ENCODE peak calls at places on chromosomes 4 and X, in seven cellular contexts. One of them, this sample, is unnamed.

GRCh38 chr4:52157641-52158316 is 106.7 kb downstream of the SPATA18 start:
- DNase-seq in stomach: no peak
- DNase-seq in ovary: no peak
- DNase-seq in suprapubic skin: no peak
- DNase-seq in HepG2: no peak
- DNase-seq in tibial nerve: peak
- DNase-seq in sigmoid colon: no peak
- DNase-seq in this sample: no peak

GRCh38 chr4:8160572-8160971 is 2.0 kb upstream of the ABLIM2 start:
- DNase-seq in stomach: no peak
- DNase-seq in ovary: no peak
- DNase-seq in suprapubic skin: no peak
- DNase-seq in HepG2: no peak
- DNase-seq in tibial nerve: no peak
- DNase-seq in sigmoid colon: no peak
- DNase-seq in this sample: no peak

GRCh38 chr4:86060341-86060740 is 299.5 kb downstream of the MAPK10 start:
- DNase-seq in stomach: no peak
- DNase-seq in ovary: no peak
- DNase-seq in suprapubic skin: no peak
- DNase-seq in HepG2: no peak
- DNase-seq in tibial nerve: no peak
- DNase-seq in sigmoid colon: no peak
- DNase-seq in this sample: no peak

GRCh38 chrX:30414144-30414543 is 105.0 kb upstream of the NR0B1 start:
- DNase-seq in stomach: no peak
- DNase-seq in ovary: no peak
- DNase-seq in suprapubic skin: no peak
- DNase-seq in HepG2: no peak
- DNase-seq in tibial nerve: no peak
- DNase-seq in sigmoid colon: no peak
- DNase-seq in this sample: no peak

GRCh38 chrX:45258741-45259402 is 58.2 kb upstream of the DIPK2B start:
- DNase-seq in stomach: no peak
- DNase-seq in ovary: no peak
- DNase-seq in suprapubic skin: no peak
- DNase-seq in HepG2: no peak
- DNase-seq in tibial nerve: no peak
- DNase-seq in sigmoid colon: no peak
- DNase-seq in this sample: no peak

GRCh38 chrX:140723251-140723650 is 13.7 kb downstream of the LINC00632 start:
- DNase-seq in stomach: no peak
- DNase-seq in ovary: no peak
- DNase-seq in suprapubic skin: no peak
- DNase-seq in HepG2: no peak
- DNase-seq in tibial nerve: no peak
- DNase-seq in sigmoid colon: no peak
- DNase-seq in this sample: no peak

GRCh38 chr4:183876268-183876934 is 28.7 kb upstream of the STOX2 start:
- DNase-seq in stomach: peak
- DNase-seq in ovary: peak
- DNase-seq in suprapubic skin: peak
- DNase-seq in HepG2: no peak
- DNase-seq in tibial nerve: no peak
- DNase-seq in sigmoid colon: peak
- DNase-seq in this sample: peak

GRCh38 chr4:184392748-184393334 is 81.5 kb downstream of the IRF2 start:
- DNase-seq in stomach: no peak
- DNase-seq in ovary: no peak
- DNase-seq in suprapubic skin: no peak
- DNase-seq in HepG2: no peak
- DNase-seq in tibial nerve: peak
- DNase-seq in sigmoid colon: no peak
- DNase-seq in this sample: no peak

GRCh38 chr4:8778301-8778700 is 93.3 kb downstream of the HMX1 start:
- DNase-seq in stomach: no peak
- DNase-seq in ovary: no peak
- DNase-seq in suprapubic skin: no peak
- DNase-seq in HepG2: no peak
- DNase-seq in tibial nerve: no peak
- DNase-seq in sigmoid colon: no peak
- DNase-seq in this sample: no peak

GRCh38 chrX:95063554-95063953 is 1389.5 kb downstream of the FAM133A start:
- DNase-seq in stomach: no peak
- DNase-seq in ovary: no peak
- DNase-seq in suprapubic skin: no peak
- DNase-seq in HepG2: no peak
- DNase-seq in tibial nerve: no peak
- DNase-seq in sigmoid colon: no peak
- DNase-seq in this sample: no peak

GRCh38 chr4:105709081-105709450 is 482 bp downstream of the GSTCD start:
- DNase-seq in stomach: no peak
- DNase-seq in ovary: no peak
- DNase-seq in suprapubic skin: peak
- DNase-seq in HepG2: peak
- DNase-seq in tibial nerve: peak
- DNase-seq in sigmoid colon: no peak
- DNase-seq in this sample: no peak

GRCh38 chrX:56783450-56783831 is 54.4 kb downstream of the NBDY start:
- DNase-seq in stomach: peak
- DNase-seq in ovary: peak
- DNase-seq in suprapubic skin: peak
- DNase-seq in HepG2: no peak
- DNase-seq in tibial nerve: no peak
- DNase-seq in sigmoid colon: peak
- DNase-seq in this sample: no peak

GRCh38 chr4:45679411-45679810 is 444.4 kb downstream of the GABRG1 start:
- DNase-seq in stomach: no peak
- DNase-seq in ovary: no peak
- DNase-seq in suprapubic skin: no peak
- DNase-seq in HepG2: no peak
- DNase-seq in tibial nerve: no peak
- DNase-seq in sigmoid colon: no peak
- DNase-seq in this sample: no peak

GRCh38 chrX:21153033-21153432 is 221.2 kb upstream of the CNKSR2 start:
- DNase-seq in stomach: no peak
- DNase-seq in ovary: no peak
- DNase-seq in suprapubic skin: no peak
- DNase-seq in HepG2: no peak
- DNase-seq in tibial nerve: no peak
- DNase-seq in sigmoid colon: no peak
- DNase-seq in this sample: no peak

GRCh38 chr4:73208376-73208775 is 50.2 kb downstream of the ANKRD17 start:
- DNase-seq in stomach: no peak
- DNase-seq in ovary: no peak
- DNase-seq in suprapubic skin: no peak
- DNase-seq in HepG2: no peak
- DNase-seq in tibial nerve: no peak
- DNase-seq in sigmoid colon: no peak
- DNase-seq in this sample: no peak

GRCh38 chr4:12852338-12853307 is 631.5 kb downstream of the RAB28 start:
- DNase-seq in stomach: no peak
- DNase-seq in ovary: no peak
- DNase-seq in suprapubic skin: no peak
- DNase-seq in HepG2: peak
- DNase-seq in tibial nerve: peak
- DNase-seq in sigmoid colon: no peak
- DNase-seq in this sample: no peak

GRCh38 chr4:6011686-6012085 is 6.5 kb downstream of the C4orf50 start:
- DNase-seq in stomach: peak
- DNase-seq in ovary: no peak
- DNase-seq in suprapubic skin: no peak
- DNase-seq in HepG2: no peak
- DNase-seq in tibial nerve: no peak
- DNase-seq in sigmoid colon: no peak
- DNase-seq in this sample: no peak

GRCh38 chrX:1391370-1391706 is 575 bp downstream of the SLC25A6 start:
- DNase-seq in stomach: no peak
- DNase-seq in ovary: peak
- DNase-seq in suprapubic skin: no peak
- DNase-seq in HepG2: peak
- DNase-seq in tibial nerve: no peak
- DNase-seq in sigmoid colon: no peak
- DNase-seq in this sample: no peak

GRCh38 chrX:47327902-47328301 is 42.5 kb upstream of the ZNF157 start:
- DNase-seq in stomach: no peak
- DNase-seq in ovary: no peak
- DNase-seq in suprapubic skin: no peak
- DNase-seq in HepG2: no peak
- DNase-seq in tibial nerve: peak
- DNase-seq in sigmoid colon: no peak
- DNase-seq in this sample: no peak

GRCh38 chrX:140391313-140391712 is 113.6 kb downstream of the SOX3 start:
- DNase-seq in stomach: no peak
- DNase-seq in ovary: no peak
- DNase-seq in suprapubic skin: no peak
- DNase-seq in HepG2: no peak
- DNase-seq in tibial nerve: no peak
- DNase-seq in sigmoid colon: no peak
- DNase-seq in this sample: no peak

GRCh38 chr4:121181493-121181892 is 17.4 kb upstream of the TNIP3 start:
- DNase-seq in stomach: no peak
- DNase-seq in ovary: no peak
- DNase-seq in suprapubic skin: no peak
- DNase-seq in HepG2: no peak
- DNase-seq in tibial nerve: no peak
- DNase-seq in sigmoid colon: no peak
- DNase-seq in this sample: no peak

GRCh38 chr4:112973897-112974296 is 75.6 kb upstream of the ANK2 start:
- DNase-seq in stomach: no peak
- DNase-seq in ovary: no peak
- DNase-seq in suprapubic skin: no peak
- DNase-seq in HepG2: no peak
- DNase-seq in tibial nerve: no peak
- DNase-seq in sigmoid colon: no peak
- DNase-seq in this sample: no peak

GRCh38 chr4:149716728-149717127 is 98.9 kb downstream of the IQCM start:
- DNase-seq in stomach: no peak
- DNase-seq in ovary: no peak
- DNase-seq in suprapubic skin: no peak
- DNase-seq in HepG2: no peak
- DNase-seq in tibial nerve: no peak
- DNase-seq in sigmoid colon: no peak
- DNase-seq in this sample: no peak

GRCh38 chr4:142161093-142161492 is 524.7 kb downstream of the IL15 start:
- DNase-seq in stomach: no peak
- DNase-seq in ovary: no peak
- DNase-seq in suprapubic skin: no peak
- DNase-seq in HepG2: no peak
- DNase-seq in tibial nerve: no peak
- DNase-seq in sigmoid colon: no peak
- DNase-seq in this sample: no peak

GRCh38 chrX:108022491-108023089 is 22.3 kb upstream of the VSIG1 start:
- DNase-seq in stomach: no peak
- DNase-seq in ovary: no peak
- DNase-seq in suprapubic skin: no peak
- DNase-seq in HepG2: no peak
- DNase-seq in tibial nerve: no peak
- DNase-seq in sigmoid colon: no peak
- DNase-seq in this sample: no peak

GRCh38 chr4:98700630-98701029 is 42.2 kb upstream of the TSPAN5 start:
- DNase-seq in stomach: no peak
- DNase-seq in ovary: no peak
- DNase-seq in suprapubic skin: no peak
- DNase-seq in HepG2: no peak
- DNase-seq in tibial nerve: no peak
- DNase-seq in sigmoid colon: no peak
- DNase-seq in this sample: peak

GRCh38 chr4:112908511-112908910 is 140.9 kb upstream of the ANK2 start:
- DNase-seq in stomach: no peak
- DNase-seq in ovary: no peak
- DNase-seq in suprapubic skin: no peak
- DNase-seq in HepG2: no peak
- DNase-seq in tibial nerve: no peak
- DNase-seq in sigmoid colon: no peak
- DNase-seq in this sample: no peak

GRCh38 chr4:107319386-107319785 is 283.3 kb upstream of the DKK2 start:
- DNase-seq in stomach: no peak
- DNase-seq in ovary: no peak
- DNase-seq in suprapubic skin: no peak
- DNase-seq in HepG2: no peak
- DNase-seq in tibial nerve: no peak
- DNase-seq in sigmoid colon: no peak
- DNase-seq in this sample: no peak

DNA sequence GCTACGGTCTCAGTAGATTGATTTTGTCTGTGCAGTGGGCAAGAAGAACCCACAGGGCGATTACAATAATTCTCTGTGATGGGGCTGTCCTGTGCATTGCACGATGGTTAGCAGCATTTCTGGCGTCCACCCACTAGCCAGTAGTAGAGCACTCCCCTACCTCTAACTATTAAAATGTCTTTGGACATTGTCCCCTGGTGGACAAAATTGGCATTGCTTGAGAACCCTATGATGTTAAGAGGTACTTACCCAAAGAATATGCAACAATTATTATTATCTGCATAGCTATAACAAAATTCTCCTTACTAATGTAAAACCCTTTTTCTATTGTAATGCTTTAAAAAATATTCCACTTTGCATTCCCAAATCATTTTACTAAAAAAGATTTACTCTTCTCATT is 109.5 kb upstream of the VCX3A start:
- DNase-seq in stomach: no peak
- DNase-seq in ovary: no peak
- DNase-seq in suprapubic skin: no peak
- DNase-seq in HepG2: no peak
- DNase-seq in tibial nerve: no peak
- DNase-seq in sigmoid colon: no peak
- DNase-seq in this sample: no peak
- TF ChIP-seq CTCF in stomach: no peak
- TF ChIP-seq CTCF in ovary: no peak
- TF ChIP-seq CTCF in suprapubic skin: no peak
- TF ChIP-seq CTCF in HepG2: no peak
- TF ChIP-seq CTCF in tibial nerve: no peak
- TF ChIP-seq CTCF in sigmoid colon: no peak
- TF ChIP-seq CTCF in this sample: no peak

GRCh38 chrX:115491766-115492165 is 69.2 kb upstream of the PLS3 start:
- DNase-seq in stomach: no peak
- DNase-seq in ovary: no peak
- DNase-seq in suprapubic skin: no peak
- DNase-seq in HepG2: no peak
- DNase-seq in tibial nerve: no peak
- DNase-seq in sigmoid colon: no peak
- DNase-seq in this sample: no peak
- TF ChIP-seq EP300 in stomach: no peak
- TF ChIP-seq EP300 in ovary: no peak
- TF ChIP-seq EP300 in suprapubic skin: no peak
- TF ChIP-seq EP300 in HepG2: no peak
- TF ChIP-seq EP300 in tibial nerve: no peak
- TF ChIP-seq EP300 in sigmoid colon: no peak
- TF ChIP-seq EP300 in this sample: no peak

GRCh38 chrX:136191171-136191570 is 43.8 kb downstream of the FHL1 start:
- DNase-seq in stomach: no peak
- DNase-seq in ovary: no peak
- DNase-seq in suprapubic skin: no peak
- DNase-seq in HepG2: no peak
- DNase-seq in tibial nerve: no peak
- DNase-seq in sigmoid colon: no peak
- DNase-seq in this sample: no peak
- H3K4me3 ChIP-seq in stomach: no peak
- H3K4me3 ChIP-seq in ovary: no peak
- H3K4me3 ChIP-seq in suprapubic skin: no peak
- H3K4me3 ChIP-seq in HepG2: no peak
- H3K4me3 ChIP-seq in tibial nerve: no peak
- H3K4me3 ChIP-seq in sigmoid colon: no peak
- H3K4me3 ChIP-seq in this sample: no peak

GRCh38 chr4:75653845-75654503 is 19.2 kb downstream of the G3BP2 start:
- DNase-seq in stomach: no peak
- DNase-seq in ovary: no peak
- DNase-seq in suprapubic skin: no peak
- DNase-seq in HepG2: peak
- DNase-seq in tibial nerve: no peak
- DNase-seq in sigmoid colon: no peak
- DNase-seq in this sample: no peak
- TF ChIP-seq CTCF in stomach: peak
- TF ChIP-seq CTCF in ovary: no peak
- TF ChIP-seq CTCF in suprapubic skin: no peak
- TF ChIP-seq CTCF in HepG2: peak
- TF ChIP-seq CTCF in tibial nerve: no peak
- TF ChIP-seq CTCF in sigmoid colon: no peak
- TF ChIP-seq CTCF in this sample: peak

This sample was measured in esophagus muscularis mucosa.